ENCODE peak calls at places on chromosome 6, in four cellular contexts. Z is COLO829, S is stomach, K is progenitor cell of endocrine pancreas. V is an unnamed sample.

GRCh38 chr6:53624491-53624890 is 41.1 kb downstream of the KLHL31 start:
- DNase-seq in Z (no peak), S (no peak), K (no peak), V (no peak)

GRCh38 chr6:71403422-71404134 is 115.0 kb downstream of the OGFRL1 start:
- DNase-seq in K (no peak), S (no peak), Z (no peak), V (no peak)

GRCh38 chr6:13488015-13488895 is 855 bp upstream of the GFOD1 start:
- DNase-seq in Z (no peak), K (no peak), S (peak; percentile 47), V (peak; percentile 39)

GRCh38 chr6:90078513-90079289 is 184.4 kb downstream of the GJA10 start:
- DNase-seq in S (no peak), K (no peak), Z (no peak), V (no peak)

GRCh38 chr6:20404641-20405032 is 3.0 kb downstream of the E2F3 start:
- DNase-seq in K (peak; percentile 32), S (no peak), Z (peak; percentile 67), V (peak; percentile 75)

GRCh38 chr6:16956371-16956770 is 145.5 kb upstream of the STMND1 start:
- DNase-seq in S (no peak), K (no peak), Z (peak; percentile 75), V (no peak)

GRCh38 chr6:28104392-28105250 is 19.8 kb upstream of the ZSCAN16 start:
- DNase-seq in Z (peak; percentile 62), K (peak; percentile 68), S (peak; percentile 86), V (peak; percentile 73)

GRCh38 chr6:15502451-15503345 is 160.1 kb downstream of the DTNBP1 start:
- DNase-seq in K (no peak), S (no peak), Z (peak; percentile 39), V (no peak)

GRCh38 chr6:165480916-165481315 is 171.5 kb upstream of the C6orf118 start:
- DNase-seq in Z (no peak), K (no peak), S (no peak), V (no peak)

GRCh38 chr6:150184850-150185480 is 42.1 kb downstream of the PPP1R14C start:
- DNase-seq in K (no peak), Z (no peak), S (no peak), V (no peak)

GRCh38 chr6:44593539-44593944 is 206.0 kb downstream of the CDC5L start:
- DNase-seq in S (peak; percentile 29), K (peak; percentile 32), Z (peak; percentile 35), V (peak; percentile 77)

GRCh38 chr6:119148102-119148824 is 69.8 kb upstream of the FAM184A start:
- DNase-seq in Z (peak; percentile 78), K (no peak), S (no peak), V (peak; percentile 82)

GRCh38 chr6:170583736-170584180 is 679 bp downstream of the PDCD2 start:
- DNase-seq in Z (peak; percentile 11), S (no peak), K (no peak), V (no peak)

GRCh38 chr6:49333345-49334120 is 129.5 kb downstream of the MMUT start:
- DNase-seq in S (no peak), K (no peak), Z (no peak), V (peak; percentile 35)

GRCh38 chr6:1966713-1967112 is 278.7 kb downstream of the GMDS start:
- DNase-seq in Z (no peak), S (no peak), K (no peak), V (no peak)

GRCh38 chr6:37365791-37366190 is 12.0 kb downstream of the RNF8 start:
- DNase-seq in S (no peak), K (no peak), Z (no peak), V (peak; percentile 31)

GRCh38 chr6:111712398-111712797 is 106.7 kb upstream of the TRAF3IP2 start:
- DNase-seq in S (peak; percentile 35), K (no peak), Z (no peak), V (peak; percentile 82)

GRCh38 chr6:36197739-36198221 is 1.2 kb downstream of the BRPF3 start:
- DNase-seq in S (no peak), K (no peak), Z (no peak), V (no peak)

GRCh38 chr6:119347466-119348307 is 1.9 kb downstream of the MAN1A1 start:
- DNase-seq in S (peak; percentile 52), K (no peak), Z (no peak), V (no peak)

GRCh38 chr6:84417261-84417660 is 189.8 kb upstream of the CEP162 start:
- DNase-seq in K (no peak), S (no peak), Z (no peak), V (peak; percentile 88)

GRCh38 chr6:19297880-19298279 is 539.3 kb upstream of the ID4 start:
- DNase-seq in Z (no peak), K (no peak), S (no peak), V (no peak)

GRCh38 chr6:33080127-33081089 is 4.6 kb downstream of the HLA-DPB1 start:
- DNase-seq in K (peak; percentile 21), Z (no peak), S (no peak), V (peak; percentile 62)

GRCh38 chr6:43076093-43076927 is at the start of gene PTK7:
- DNase-seq in S (peak; percentile 48), K (peak; percentile 80), Z (no peak), V (peak; percentile 70)

GRCh38 chr6:89026151-89026550 is 54.4 kb upstream of the PNRC1 start:
- DNase-seq in K (no peak), Z (no peak), S (no peak), V (no peak)

GRCh38 chr6:31655349-31656237 is at the start of gene APOM:
- DNase-seq in Z (no peak), S (no peak), K (no peak), V (no peak)